ENCODE peak calls at places on chromosomes 11 and 22, in nine cellular contexts. F is adrenal gland; R is transverse colon; P is neuronal stem cell; D is PC-3; W is IMR-90; C is CD4-positive, CD25-positive, alpha-beta regulatory T cell; K is aorta; S is body of pancreas. Q is an unnamed sample.

GRCh38 chr11:75275581-75275980 is 35.0 kb downstream of the TPBGL start:
- DNase-seq in F (no peak), R (peak; percentile 65), P (no peak), D (no peak), W (peak; percentile 13), C (peak; percentile 96), K (peak; percentile 84), S (peak; percentile 31), Q (no peak)

GRCh38 chr22:42926034-42926433 is 69.0 kb upstream of the ARFGAP3 start:
- DNase-seq in F (no peak), R (no peak), P (no peak), D (peak; percentile 24), W (no peak), C (no peak), K (peak; percentile 38), S (no peak), Q (no peak)

GRCh38 chr22:39454385-39454871 is 2.4 kb upstream of the MGAT3 start:
- DNase-seq in F (no peak), R (peak; percentile 53), P (no peak), D (no peak), W (no peak), C (no peak), K (no peak), S (no peak), Q (no peak)

GRCh38 chr11:8011981-8012444 is 24.9 kb downstream of the EIF3F start:
- DNase-seq in F (no peak), R (no peak), P (no peak), D (peak; percentile 48), W (peak; percentile 95), C (no peak), K (no peak), S (no peak), Q (peak; percentile 73)

GRCh38 chr11:119187123-119187892 is 2.0 kb downstream of the NHERF4 start:
- DNase-seq in F (no peak), R (no peak), P (no peak), D (no peak), W (no peak), C (no peak), K (no peak), S (no peak), Q (no peak)

GRCh38 chr11:86816251-86816726 is 15.9 kb downstream of the PRSS23 start:
- DNase-seq in F (no peak), R (no peak), P (no peak), D (peak; percentile 72), W (peak; percentile 58), C (no peak), K (no peak), S (no peak), Q (no peak)

GRCh38 chr22:28792491-28793383 is 7.6 kb downstream of the XBP1 start:
- DNase-seq in F (no peak), R (no peak), P (no peak), D (no peak), W (no peak), C (no peak), K (no peak), S (peak; percentile 60), Q (no peak)

GRCh38 chr11:103433976-103434375 is 324.8 kb downstream of the DYNC2H1 start:
- DNase-seq in F (no peak), R (no peak), P (no peak), D (peak; percentile 28), W (peak; percentile 40), C (no peak), K (no peak), S (no peak), Q (peak; percentile 18)

GRCh38 chr11:1235615-1236315 is 12.9 kb downstream of the MUC5B start:
- DNase-seq in F (no peak), R (peak; percentile 5), P (no peak), D (no peak), W (no peak), C (no peak), K (no peak), S (peak; percentile 3), Q (peak; percentile 0)

GRCh38 chr11:70332567-70332966 is 62.1 kb downstream of the PPFIA1 start:
- DNase-seq in F (no peak), R (no peak), P (no peak), D (no peak), W (no peak), C (no peak), K (no peak), S (no peak), Q (no peak)

GRCh38 chr11:70335511-70335910 is 62.8 kb upstream of the CTTN start:
- DNase-seq in F (peak; percentile 47), R (no peak), P (no peak), D (no peak), W (no peak), C (no peak), K (no peak), S (no peak), Q (no peak)

GRCh38 chr11:70331901-70332300 is 61.4 kb downstream of the PPFIA1 start:
- DNase-seq in F (no peak), R (no peak), P (no peak), D (no peak), W (no peak), C (no peak), K (no peak), S (no peak), Q (no peak)

GRCh38 chr11:70334351-70334995 is 63.9 kb upstream of the CTTN start:
- DNase-seq in F (no peak), R (no peak), P (no peak), D (no peak), W (no peak), C (no peak), K (no peak), S (no peak), Q (no peak)

DNA sequence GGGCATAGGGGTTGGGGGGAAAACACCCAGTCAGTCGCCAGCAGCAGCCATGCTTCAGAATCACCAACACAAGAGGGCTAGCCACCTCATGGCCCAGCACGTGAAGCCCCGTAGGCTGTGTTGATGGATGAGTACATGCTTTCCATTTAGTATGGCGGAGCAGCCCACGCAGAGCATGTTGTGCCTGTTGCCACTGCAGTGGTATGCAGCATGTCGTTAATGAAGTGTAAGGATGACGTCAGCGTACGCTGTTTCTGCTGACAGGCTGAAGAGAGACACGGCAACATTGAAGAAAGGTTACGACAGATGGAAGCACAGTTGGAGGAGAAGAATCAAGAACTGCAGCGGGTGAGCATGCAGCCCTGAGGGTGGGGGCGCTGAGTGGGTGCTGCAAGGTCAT is 62.7 kb downstream of the PPFIA1 start:
- DNase-seq in F (no peak), R (no peak), P (no peak), D (no peak), W (peak; percentile 97), C (no peak), K (no peak), S (no peak), Q (no peak)
- H3K36me3 ChIP-seq in F (no peaks in the 10 kb centered on the region), R (peaks cover 57% of the 10 kb centered on the region), P (peaks cover 41% of the 10 kb centered on the region), D (peaks cover 86% of the 10 kb centered on the region), W (peaks cover 46% of the 10 kb centered on the region), C (peaks cover 95% of the 10 kb centered on the region), K (peaks cover 6% of the 10 kb centered on the region), S (peaks cover 50% of the 10 kb centered on the region), Q (peaks cover 70% of the 10 kb centered on the region)

GRCh38 chr11:25612806-25613205 is 719.1 kb upstream of the ANO3 start:
- DNase-seq in F (no peak), R (no peak), P (no peak), D (no peak), W (no peak), C (no peak), K (no peak), S (no peak), Q (no peak)
- H3K9me3 ChIP-seq in F (no peaks in the 10 kb centered on the region), R (no peaks in the 10 kb centered on the region), P (peaks cover 2% of the 10 kb centered on the region), D (no peaks in the 10 kb centered on the region), W (peaks cover 3% of the 10 kb centered on the region), C (peaks cover 12% of the 10 kb centered on the region), K (no peaks in the 10 kb centered on the region), S (no peaks in the 10 kb centered on the region), Q (no peaks in the 10 kb centered on the region)

DNA sequence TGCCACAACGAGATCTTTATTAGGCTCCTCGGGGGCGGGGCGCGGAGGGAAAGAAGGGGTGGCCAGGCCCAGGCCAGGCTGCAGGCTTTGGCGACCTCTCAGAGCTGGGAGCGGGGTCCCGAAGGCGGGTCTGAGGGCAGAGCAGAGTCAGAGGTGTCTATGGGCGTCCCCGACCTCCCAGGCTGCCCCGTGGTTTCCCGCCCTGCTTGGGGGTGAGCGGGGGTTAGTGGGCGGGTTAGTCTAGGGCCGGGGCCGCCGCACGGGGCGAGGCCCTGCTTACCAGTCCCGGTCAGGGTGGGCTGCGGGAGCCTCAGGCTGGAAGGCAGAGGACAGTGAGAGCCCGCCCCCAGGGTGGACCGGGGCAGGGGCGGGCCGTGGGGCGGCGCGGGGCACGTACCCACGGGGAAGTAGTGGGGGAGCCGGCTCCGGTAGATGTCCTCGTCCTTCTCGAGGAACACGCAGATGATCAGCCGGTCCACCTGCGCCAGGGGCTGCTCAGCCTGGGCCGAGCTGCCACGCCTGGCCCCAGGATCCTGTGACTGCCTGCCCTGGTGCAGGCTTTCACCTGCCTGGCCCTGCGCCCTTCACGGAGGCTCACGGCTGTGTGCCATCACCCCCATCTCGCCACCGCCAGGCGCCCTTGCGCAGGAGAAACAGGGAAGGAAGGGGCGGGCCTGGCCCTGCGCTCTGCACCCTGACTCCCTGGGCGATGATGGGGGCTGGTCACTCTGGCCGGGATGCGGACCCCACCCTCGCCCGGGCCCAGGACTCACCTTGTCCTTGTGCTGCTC is 12.5 kb downstream of the OTUB1 start:
- DNase-seq in F (no peak), R (no peak), P (peak; percentile 32), D (peak; percentile 23), W (no peak), C (no peak), K (no peak), S (no peak), Q (no peak)
- H3K4me3 ChIP-seq in F (no peak overlapping the region), R (peak overlapping the region; percentile 29), P (no peak overlapping the region), D (no peak overlapping the region), W (no peak overlapping the region), C (no peak overlapping the region), K (no peak overlapping the region), S (no peak overlapping the region), Q (no peak overlapping the region)

GRCh38 chr11:93732237-93732892 is 8.9 kb downstream of the TAF1D start:
- DNase-seq in F (no peak), R (no peak), P (no peak), D (no peak), W (no peak), C (no peak), K (no peak), S (no peak), Q (no peak)

GRCh38 chr11:93729129-93729616 is 12.1 kb downstream of the TAF1D start:
- DNase-seq in F (no peak), R (no peak), P (no peak), D (no peak), W (no peak), C (no peak), K (no peak), S (no peak), Q (no peak)

GRCh38 chr11:93727985-93728791 is 13.1 kb downstream of the TAF1D start:
- DNase-seq in F (no peak), R (no peak), P (no peak), D (no peak), W (peak; percentile 54), C (no peak), K (no peak), S (no peak), Q (no peak)

GRCh38 chr11:93730108-93731107 is 10.9 kb downstream of the TAF1D start:
- DNase-seq in F (no peak), R (no peak), P (no peak), D (no peak), W (no peak), C (no peak), K (no peak), S (no peak), Q (no peak)

DNA sequence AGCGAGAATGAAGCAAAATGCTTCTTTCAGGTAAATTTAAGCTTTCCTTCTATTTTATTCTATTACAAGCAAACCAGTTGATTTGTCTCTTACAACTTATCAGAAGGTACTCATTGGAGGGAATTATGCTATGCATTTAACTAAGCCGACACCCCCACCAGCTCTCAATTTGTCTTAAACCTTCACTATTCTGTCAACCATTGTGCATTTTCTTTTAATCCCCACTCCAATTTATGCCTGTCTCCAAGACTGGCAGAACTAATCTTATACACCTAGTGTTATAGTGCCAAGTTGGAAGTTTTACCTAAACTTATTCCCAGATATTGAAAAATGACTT is 12.5 kb downstream of the TAF1D start:
- DNase-seq in F (no peak), R (no peak), P (no peak), D (no peak), W (no peak), C (no peak), K (no peak), S (no peak), Q (no peak)
- H3K36me3 ChIP-seq in F (no peaks in the 10 kb centered on the region), R (peaks cover 71% of the 10 kb centered on the region), P (peaks cover 21% of the 10 kb centered on the region), D (peaks cover 84% of the 10 kb centered on the region), W (peaks cover 29% of the 10 kb centered on the region), C (peaks cover 81% of the 10 kb centered on the region), K (peaks cover 3% of the 10 kb centered on the region), S (peaks cover 35% of the 10 kb centered on the region), Q (peaks cover 88% of the 10 kb centered on the region)

Q was measured in MG63.